ENCODE peak calls at places on chromosomes 12 and 14, in seven cellular contexts. K is GM23338, I is MM.1S, B is fibroblast of pulmonary artery, W is natural killer cell, X is T-helper 2 cell, N is MV-4-11. Z is an unnamed sample.
A peak's percentile ranks its signal among the peaks of the same experiment; 100 is the strongest.

GRCh38 chr12:49741882-49742620 is 694 bp downstream of the TMBIM6 start:
- DNase-seq in K (peak; percentile 91), I (peak; percentile 91), B (peak; percentile 88), W (peak; percentile 85), X (peak; percentile 94), N (peak; percentile 89), Z (peak; percentile 76)

GRCh38 chr14:100540141-100540925 is 46.9 kb downstream of the BEGAIN start:
- DNase-seq in K (peak; percentile 80), I (no peak), B (no peak), W (no peak), X (no peak), N (peak; percentile 26), Z (no peak)

GRCh38 chr12:32309811-32310755 is 89.3 kb upstream of the FGD4 start:
- DNase-seq in K (no peak), I (no peak), B (peak; percentile 41), W (no peak), X (no peak), N (no peak), Z (no peak)

GRCh38 chr12:52060498-52061177 is 9.1 kb upstream of the ATG101 start:
- DNase-seq in K (no peak), I (no peak), B (peak; percentile 62), W (no peak), X (no peak), N (no peak), Z (no peak)

GRCh38 chr12:42691991-42692557 is 102.5 kb upstream of the PRICKLE1 start:
- DNase-seq in K (peak; percentile 2), I (peak; percentile 66), B (no peak), W (no peak), X (no peak), N (no peak), Z (no peak)

GRCh38 chr14:101109981-101110728 is 206.6 kb upstream of the RTL1 start:
- DNase-seq in K (no peak), I (no peak), B (no peak), W (no peak), X (no peak), N (no peak), Z (no peak)

GRCh38 chr14:78946949-78947348 is 776.8 kb downstream of the NRXN3 start:
- DNase-seq in K (no peak), I (no peak), B (no peak), W (no peak), X (no peak), N (no peak), Z (no peak)

GRCh38 chr12:45878630-45879255 is 111.6 kb downstream of the SCAF11 start:
- DNase-seq in K (no peak), I (peak; percentile 63), B (peak; percentile 14), W (peak; percentile 37), X (peak; percentile 89), N (no peak), Z (no peak)

GRCh38 chr12:75954076-75954475 is 77.5 kb downstream of the PHLDA1 start:
- DNase-seq in K (peak; percentile 57), I (peak; percentile 42), B (peak; percentile 92), W (no peak), X (no peak), N (no peak), Z (no peak)

GRCh38 chr14:50758945-50759344 is 72.0 kb downstream of the NIN start:
- DNase-seq in K (no peak), I (no peak), B (no peak), W (no peak), X (no peak), N (no peak), Z (no peak)

GRCh38 chr12:28184378-28184777 is 5.9 kb upstream of the CCDC91 start:
- DNase-seq in K (no peak), I (no peak), B (no peak), W (no peak), X (no peak), N (peak; percentile 45), Z (no peak)

GRCh38 chr14:90177537-90178189 is 78.7 kb upstream of the PSMC1 start:
- DNase-seq in K (no peak), I (no peak), B (no peak), W (no peak), X (no peak), N (no peak), Z (no peak)

GRCh38 chr12:64566122-64566521 is 44.2 kb upstream of the RASSF3 start:
- DNase-seq in K (peak; percentile 29), I (no peak), B (no peak), W (no peak), X (no peak), N (no peak), Z (no peak)

GRCh38 chr14:49961270-49962222 is 68.7 kb downstream of the ARF6 start:
- DNase-seq in K (no peak), I (no peak), B (no peak), W (no peak), X (no peak), N (no peak), Z (no peak)

GRCh38 chr14:98871796-98872195 is 400.2 kb downstream of the BCL11B start:
- DNase-seq in K (no peak), I (no peak), B (no peak), W (no peak), X (no peak), N (no peak), Z (no peak)

GRCh38 chr12:21301-22189 is 45.0 kb upstream of the IQSEC3 start:
- DNase-seq in K (no peak), I (peak; percentile 6), B (no peak), W (no peak), X (no peak), N (no peak), Z (no peak)

GRCh38 chr12:88401153-88401552 is 179.1 kb downstream of the KITLG start:
- DNase-seq in K (no peak), I (peak; percentile 67), B (no peak), W (no peak), X (peak; percentile 76), N (no peak), Z (no peak)

GRCh38 chr12:26054383-26054782 is 70.5 kb downstream of the BHLHE41 start:
- DNase-seq in K (peak; percentile 52), I (no peak), B (no peak), W (no peak), X (no peak), N (no peak), Z (no peak)

GRCh38 chr12:12323606-12324005 is 26.4 kb downstream of the MANSC1 start:
- DNase-seq in K (no peak), I (no peak), B (no peak), W (no peak), X (no peak), N (no peak), Z (no peak)

GRCh38 chr12:131413006-131413405 is 297.9 kb upstream of the SFSWAP start:
- DNase-seq in K (no peak), I (no peak), B (no peak), W (no peak), X (no peak), N (no peak), Z (no peak)

GRCh38 chr12:29782285-29782820 is 1.4 kb downstream of the TMTC1 start:
- DNase-seq in K (peak; percentile 58), I (peak; percentile 66), B (peak; percentile 75), W (no peak), X (peak; percentile 48), N (peak; percentile 91), Z (no peak)

GRCh38 chr12:108448246-108448645 is 66.8 kb upstream of the FICD start:
- DNase-seq in K (no peak), I (no peak), B (no peak), W (no peak), X (no peak), N (no peak), Z (no peak)

GRCh38 chr12:94148841-94149780 is 734 bp downstream of the PLXNC1 start:
- DNase-seq in K (peak; percentile 75), I (peak; percentile 70), B (peak; percentile 50), W (peak; percentile 49), X (peak; percentile 71), N (peak; percentile 14), Z (no peak)

GRCh38 chr14:24258119-24258518 is 4.9 kb downstream of the TGM1 start:
- DNase-seq in K (no peak), I (no peak), B (no peak), W (no peak), X (no peak), N (no peak), Z (no peak)

GRCh38 chr12:51262758-51263177 is 7.4 kb downstream of the SMAGP start:
- DNase-seq in K (peak; percentile 84), I (peak; percentile 9), B (peak; percentile 58), W (no peak), X (peak; percentile 50), N (peak; percentile 65), Z (no peak)

GRCh38 chr12:69987453-69988102 is 162.6 kb downstream of the MYRFL start:
- DNase-seq in K (no peak), I (no peak), B (peak; percentile 98), W (no peak), X (no peak), N (no peak), Z (no peak)

GRCh38 chr14:59275668-59276067 is 87.2 kb downstream of the DAAM1 start:
- DNase-seq in K (no peak), I (no peak), B (peak; percentile 90), W (no peak), X (peak; percentile 80), N (peak; percentile 70), Z (no peak)

GRCh38 chr14:92099802-92100201 is 6.6 kb downstream of the ATXN3 start:
- DNase-seq in K (no peak), I (no peak), B (no peak), W (no peak), X (peak; percentile 12), N (no peak), Z (no peak)

GRCh38 chr14:80427101-80427500 is 215.8 kb upstream of the DIO2 start:
- DNase-seq in K (no peak), I (no peak), B (peak; percentile 46), W (no peak), X (no peak), N (no peak), Z (no peak)

GRCh38 chr12:66600805-66601392 is 78.0 kb downstream of the GRIP1 start:
- DNase-seq in K (no peak), I (no peak), B (no peak), W (no peak), X (no peak), N (no peak), Z (no peak)

GRCh38 chr14:85350667-85351066 is 179.3 kb upstream of the FLRT2 start:
- DNase-seq in K (no peak), I (no peak), B (no peak), W (no peak), X (no peak), N (no peak), Z (no peak)

GRCh38 chr12:59010948-59011347 is 90.6 kb upstream of the LRIG3 start:
- DNase-seq in K (no peak), I (no peak), B (no peak), W (no peak), X (no peak), N (no peak), Z (no peak)

GRCh38 chr14:94682061-94682516 is 69.9 kb downstream of the SERPINA3 start:
- DNase-seq in K (no peak), I (no peak), B (no peak), W (no peak), X (no peak), N (no peak), Z (no peak)

GRCh38 chr12:31518680-31519227 is 72.2 kb downstream of the DENND5B start:
- DNase-seq in K (peak; percentile 78), I (no peak), B (peak; percentile 100), W (no peak), X (no peak), N (no peak), Z (no peak)

GRCh38 chr14:65164068-65164824 is 61.9 kb upstream of the MAX start:
- DNase-seq in K (peak; percentile 68), I (peak; percentile 31), B (peak; percentile 74), W (no peak), X (peak; percentile 69), N (peak; percentile 38), Z (no peak)

GRCh38 chr12:3200032-3200617 is 122.9 kb downstream of the TSPAN9 start:
- DNase-seq in K (peak; percentile 93), I (no peak), B (peak; percentile 50), W (no peak), X (peak; percentile 12), N (no peak), Z (no peak)

GRCh38 chr14:27727371-27727770 is 1039.2 kb upstream of the FOXG1 start:
- DNase-seq in K (no peak), I (no peak), B (no peak), W (no peak), X (no peak), N (no peak), Z (no peak)

GRCh38 chr14:90191585-90191984 is 64.8 kb upstream of the PSMC1 start:
- DNase-seq in K (no peak), I (no peak), B (no peak), W (no peak), X (no peak), N (no peak), Z (no peak)